ENCODE peak calls at places on chromosomes 16 and 17, in ten cellular contexts. One of them, this sample, is unnamed.

GRCh38 chr16:2816751-2817495 is at the start of gene PRSS21:
- DNase-seq in stimulated activated CD8-positive, alpha-beta memory T cell treated with anti-CD3 and anti-CD28 coated beads, Interleukin-7, amount 100 ng/mL, for 1 hour: no peak
- DNase-seq in frontal cortex: no peak
- DNase-seq in C1 segment of cervical spinal cord: no peak
- DNase-seq in Caco-2: no peak
- DNase-seq in activated T-cell treated with anti-CD3 and anti-CD28 coated beads for 4 hours: no peak
- DNase-seq in left lung: no peak
- DNase-seq in Daoy: no peak
- DNase-seq in testis: no peak
- DNase-seq in AG09319: no peak
- DNase-seq in this sample: peak; percentile 68

GRCh38 chr16:49112754-49113153 is 168.9 kb downstream of the CBLN1 start:
- DNase-seq in stimulated activated CD8-positive, alpha-beta memory T cell treated with anti-CD3 and anti-CD28 coated beads, Interleukin-7, amount 100 ng/mL, for 1 hour: no peak
- DNase-seq in frontal cortex: no peak
- DNase-seq in C1 segment of cervical spinal cord: no peak
- DNase-seq in Caco-2: no peak
- DNase-seq in activated T-cell treated with anti-CD3 and anti-CD28 coated beads for 4 hours: no peak
- DNase-seq in left lung: no peak
- DNase-seq in Daoy: no peak
- DNase-seq in testis: peak; percentile 28
- DNase-seq in AG09319: no peak
- DNase-seq in this sample: no peak

GRCh38 chr17:9021158-9021984 is at the start of gene NTN1:
- DNase-seq in stimulated activated CD8-positive, alpha-beta memory T cell treated with anti-CD3 and anti-CD28 coated beads, Interleukin-7, amount 100 ng/mL, for 1 hour: peak; percentile 19
- DNase-seq in frontal cortex: peak; percentile 76
- DNase-seq in C1 segment of cervical spinal cord: no peak
- DNase-seq in Caco-2: no peak
- DNase-seq in activated T-cell treated with anti-CD3 and anti-CD28 coated beads for 4 hours: peak; percentile 51
- DNase-seq in left lung: no peak
- DNase-seq in Daoy: peak; percentile 69
- DNase-seq in testis: peak; percentile 40
- DNase-seq in AG09319: no peak
- DNase-seq in this sample: peak; percentile 66

GRCh38 chr16:67540756-67541155 is 12.1 kb downstream of the RIPOR1 start:
- DNase-seq in stimulated activated CD8-positive, alpha-beta memory T cell treated with anti-CD3 and anti-CD28 coated beads, Interleukin-7, amount 100 ng/mL, for 1 hour: no peak
- DNase-seq in frontal cortex: no peak
- DNase-seq in C1 segment of cervical spinal cord: no peak
- DNase-seq in Caco-2: no peak
- DNase-seq in activated T-cell treated with anti-CD3 and anti-CD28 coated beads for 4 hours: no peak
- DNase-seq in left lung: no peak
- DNase-seq in Daoy: no peak
- DNase-seq in testis: no peak
- DNase-seq in AG09319: no peak
- DNase-seq in this sample: no peak

GRCh38 chr17:60802377-60802776 is 124.7 kb downstream of the BCAS3 start:
- DNase-seq in stimulated activated CD8-positive, alpha-beta memory T cell treated with anti-CD3 and anti-CD28 coated beads, Interleukin-7, amount 100 ng/mL, for 1 hour: no peak
- DNase-seq in frontal cortex: no peak
- DNase-seq in C1 segment of cervical spinal cord: no peak
- DNase-seq in Caco-2: no peak
- DNase-seq in activated T-cell treated with anti-CD3 and anti-CD28 coated beads for 4 hours: no peak
- DNase-seq in left lung: no peak
- DNase-seq in Daoy: no peak
- DNase-seq in testis: no peak
- DNase-seq in AG09319: no peak
- DNase-seq in this sample: no peak

GRCh38 chr16:88317619-88317977 is 65.2 kb upstream of the ZNF469 start:
- DNase-seq in stimulated activated CD8-positive, alpha-beta memory T cell treated with anti-CD3 and anti-CD28 coated beads, Interleukin-7, amount 100 ng/mL, for 1 hour: no peak
- DNase-seq in frontal cortex: no peak
- DNase-seq in C1 segment of cervical spinal cord: no peak
- DNase-seq in Caco-2: no peak
- DNase-seq in activated T-cell treated with anti-CD3 and anti-CD28 coated beads for 4 hours: no peak
- DNase-seq in left lung: no peak
- DNase-seq in Daoy: no peak
- DNase-seq in testis: no peak
- DNase-seq in AG09319: peak; percentile 62
- DNase-seq in this sample: no peak

GRCh38 chr16:30778549-30779244 is 8.3 kb downstream of the ZNF629 start:
- DNase-seq in stimulated activated CD8-positive, alpha-beta memory T cell treated with anti-CD3 and anti-CD28 coated beads, Interleukin-7, amount 100 ng/mL, for 1 hour: no peak
- DNase-seq in frontal cortex: no peak
- DNase-seq in C1 segment of cervical spinal cord: no peak
- DNase-seq in Caco-2: no peak
- DNase-seq in activated T-cell treated with anti-CD3 and anti-CD28 coated beads for 4 hours: no peak
- DNase-seq in left lung: no peak
- DNase-seq in Daoy: no peak
- DNase-seq in testis: no peak
- DNase-seq in AG09319: no peak
- DNase-seq in this sample: no peak

GRCh38 chr16:83627996-83628395 is 179.8 kb upstream of the HSBP1 start:
- DNase-seq in stimulated activated CD8-positive, alpha-beta memory T cell treated with anti-CD3 and anti-CD28 coated beads, Interleukin-7, amount 100 ng/mL, for 1 hour: no peak
- DNase-seq in frontal cortex: no peak
- DNase-seq in C1 segment of cervical spinal cord: no peak
- DNase-seq in Caco-2: no peak
- DNase-seq in activated T-cell treated with anti-CD3 and anti-CD28 coated beads for 4 hours: no peak
- DNase-seq in left lung: no peak
- DNase-seq in Daoy: no peak
- DNase-seq in testis: no peak
- DNase-seq in AG09319: no peak
- DNase-seq in this sample: no peak

GRCh38 chr17:883586-883962 is 96.0 kb downstream of the NXN start:
- DNase-seq in stimulated activated CD8-positive, alpha-beta memory T cell treated with anti-CD3 and anti-CD28 coated beads, Interleukin-7, amount 100 ng/mL, for 1 hour: no peak
- DNase-seq in frontal cortex: no peak
- DNase-seq in C1 segment of cervical spinal cord: no peak
- DNase-seq in Caco-2: no peak
- DNase-seq in activated T-cell treated with anti-CD3 and anti-CD28 coated beads for 4 hours: no peak
- DNase-seq in left lung: no peak
- DNase-seq in Daoy: no peak
- DNase-seq in testis: no peak
- DNase-seq in AG09319: no peak
- DNase-seq in this sample: no peak

GRCh38 chr17:1482686-1483445 is 9.6 kb downstream of the MYO1C start:
- DNase-seq in stimulated activated CD8-positive, alpha-beta memory T cell treated with anti-CD3 and anti-CD28 coated beads, Interleukin-7, amount 100 ng/mL, for 1 hour: no peak
- DNase-seq in frontal cortex: no peak
- DNase-seq in C1 segment of cervical spinal cord: no peak
- DNase-seq in Caco-2: peak; percentile 41
- DNase-seq in activated T-cell treated with anti-CD3 and anti-CD28 coated beads for 4 hours: no peak
- DNase-seq in left lung: no peak
- DNase-seq in Daoy: no peak
- DNase-seq in testis: no peak
- DNase-seq in AG09319: no peak
- DNase-seq in this sample: no peak

GRCh38 chr17:42248351-42249179 is 27.6 kb downstream of the STAT5B start:
- DNase-seq in stimulated activated CD8-positive, alpha-beta memory T cell treated with anti-CD3 and anti-CD28 coated beads, Interleukin-7, amount 100 ng/mL, for 1 hour: peak; percentile 48
- DNase-seq in frontal cortex: peak; percentile 68
- DNase-seq in C1 segment of cervical spinal cord: peak; percentile 80
- DNase-seq in Caco-2: no peak
- DNase-seq in activated T-cell treated with anti-CD3 and anti-CD28 coated beads for 4 hours: peak; percentile 62
- DNase-seq in left lung: peak; percentile 84
- DNase-seq in Daoy: peak; percentile 23
- DNase-seq in testis: peak; percentile 92
- DNase-seq in AG09319: peak; percentile 84
- DNase-seq in this sample: peak; percentile 86

GRCh38 chr16:87149051-87149450 is 168.1 kb downstream of the C16orf95 start:
- DNase-seq in stimulated activated CD8-positive, alpha-beta memory T cell treated with anti-CD3 and anti-CD28 coated beads, Interleukin-7, amount 100 ng/mL, for 1 hour: no peak
- DNase-seq in frontal cortex: no peak
- DNase-seq in C1 segment of cervical spinal cord: no peak
- DNase-seq in Caco-2: no peak
- DNase-seq in activated T-cell treated with anti-CD3 and anti-CD28 coated beads for 4 hours: no peak
- DNase-seq in left lung: no peak
- DNase-seq in Daoy: peak; percentile 27
- DNase-seq in testis: no peak
- DNase-seq in AG09319: no peak
- DNase-seq in this sample: no peak

GRCh38 chr17:79425686-79426085 is 185.2 kb downstream of the RBFOX3 start:
- DNase-seq in stimulated activated CD8-positive, alpha-beta memory T cell treated with anti-CD3 and anti-CD28 coated beads, Interleukin-7, amount 100 ng/mL, for 1 hour: no peak
- DNase-seq in frontal cortex: no peak
- DNase-seq in C1 segment of cervical spinal cord: no peak
- DNase-seq in Caco-2: no peak
- DNase-seq in activated T-cell treated with anti-CD3 and anti-CD28 coated beads for 4 hours: no peak
- DNase-seq in left lung: no peak
- DNase-seq in Daoy: no peak
- DNase-seq in testis: no peak
- DNase-seq in AG09319: no peak
- DNase-seq in this sample: no peak

GRCh38 chr17:78251773-78252103 is 20.3 kb downstream of the TMEM235 start:
- DNase-seq in stimulated activated CD8-positive, alpha-beta memory T cell treated with anti-CD3 and anti-CD28 coated beads, Interleukin-7, amount 100 ng/mL, for 1 hour: no peak
- DNase-seq in frontal cortex: no peak
- DNase-seq in C1 segment of cervical spinal cord: no peak
- DNase-seq in Caco-2: no peak
- DNase-seq in activated T-cell treated with anti-CD3 and anti-CD28 coated beads for 4 hours: no peak
- DNase-seq in left lung: no peak
- DNase-seq in Daoy: no peak
- DNase-seq in testis: no peak
- DNase-seq in AG09319: no peak
- DNase-seq in this sample: no peak

GRCh38 chr16:6977291-6977690 is 355.4 kb upstream of the RBFOX1 start:
- DNase-seq in stimulated activated CD8-positive, alpha-beta memory T cell treated with anti-CD3 and anti-CD28 coated beads, Interleukin-7, amount 100 ng/mL, for 1 hour: no peak
- DNase-seq in frontal cortex: no peak
- DNase-seq in C1 segment of cervical spinal cord: no peak
- DNase-seq in Caco-2: peak; percentile 61
- DNase-seq in activated T-cell treated with anti-CD3 and anti-CD28 coated beads for 4 hours: no peak
- DNase-seq in left lung: no peak
- DNase-seq in Daoy: no peak
- DNase-seq in testis: no peak
- DNase-seq in AG09319: no peak
- DNase-seq in this sample: no peak

GRCh38 chr16:21659124-21659523 is 4.6 kb upstream of the OTOA start:
- DNase-seq in stimulated activated CD8-positive, alpha-beta memory T cell treated with anti-CD3 and anti-CD28 coated beads, Interleukin-7, amount 100 ng/mL, for 1 hour: no peak
- DNase-seq in frontal cortex: no peak
- DNase-seq in C1 segment of cervical spinal cord: no peak
- DNase-seq in Caco-2: no peak
- DNase-seq in activated T-cell treated with anti-CD3 and anti-CD28 coated beads for 4 hours: no peak
- DNase-seq in left lung: no peak
- DNase-seq in Daoy: no peak
- DNase-seq in testis: no peak
- DNase-seq in AG09319: no peak
- DNase-seq in this sample: no peak